ENCODE peak calls at places on chromosomes 7 and 10, in six cellular contexts. D is BJ, E is GM06990, S is astrocyte, A is cardiac muscle cell, K is psoas muscle. W is an unnamed sample.

GRCh38 chr7:126140858-126141491 is 1111.8 kb downstream of the GRM8 start:
- DNase-seq in K (no peak), A (no peak), D (no peak), E (no peak), S (no peak), W (no peak)

GRCh38 chr7:92360387-92360786 is 86.9 kb upstream of the GATAD1 start:
- DNase-seq in A (no peak), K (no peak), D (no peak), S (peak; percentile 25), E (no peak), W (no peak)

GRCh38 chr10:94274142-94274787 is 88.5 kb downstream of the NOC3L start:
- DNase-seq in D (no peak), K (peak; percentile 67), A (peak; percentile 75), E (no peak), S (peak; percentile 33), W (no peak)

GRCh38 chr10:47458466-47459154 is 25.3 kb downstream of the ANXA8 start:
- DNase-seq in K (no peak), S (peak; percentile 85), D (peak; percentile 19), E (no peak), A (peak; percentile 78), W (peak; percentile 56)

GRCh38 chr7:80287400-80288174 is 153.0 kb downstream of the GNAI1 start:
- DNase-seq in K (no peak), S (no peak), E (no peak), A (no peak), D (no peak), W (no peak)

GRCh38 chr7:34084651-34085050 is 179.3 kb downstream of the BMPER start:
- DNase-seq in K (no peak), A (no peak), E (no peak), D (no peak), S (no peak), W (no peak)

GRCh38 chr7:23043441-23043840 is 29.5 kb upstream of the HYCC1 start:
- DNase-seq in E (no peak), S (peak; percentile 42), D (no peak), K (no peak), A (no peak), W (no peak)

GRCh38 chr7:45684910-45685618 is 110.9 kb downstream of the ADCY1 start:
- DNase-seq in S (no peak), D (no peak), K (no peak), A (no peak), E (no peak), W (no peak)

GRCh38 chr7:157580324-157580723 is 243.5 kb downstream of the DNAJB6 start:
- DNase-seq in E (no peak), K (no peak), S (no peak), D (no peak), A (no peak), W (no peak)

GRCh38 chr10:100873825-100874326 is 38.9 kb upstream of the SLF2 start:
- DNase-seq in K (no peak), S (no peak), D (no peak), A (no peak), E (no peak), W (no peak)

GRCh38 chr10:126242352-126243260 is 145.7 kb downstream of the ADAM12 start:
- DNase-seq in S (peak; percentile 92), D (peak; percentile 55), E (no peak), A (peak; percentile 91), K (no peak), W (no peak)

GRCh38 chr10:103224133-103224532 is 21.6 kb upstream of the RPEL1 start:
- DNase-seq in S (no peak), A (no peak), D (no peak), K (no peak), E (no peak), W (no peak)

GRCh38 chr7:20030915-20031362 is 186.2 kb downstream of the MACC1 start:
- DNase-seq in E (peak; percentile 15), K (no peak), A (peak; percentile 14), S (peak; percentile 85), D (peak; percentile 13), W (no peak)

GRCh38 chr7:155996718-155997059 is 184.4 kb upstream of the SHH start:
- DNase-seq in S (no peak), K (no peak), A (no peak), D (no peak), E (no peak), W (no peak)

GRCh38 chr7:85748861-85749260 is 562.0 kb upstream of the SEMA3D start:
- DNase-seq in K (no peak), A (no peak), D (no peak), E (no peak), S (no peak), W (no peak)

GRCh38 chr10:132373241-132373955 is 23.6 kb upstream of the PWWP2B start:
- DNase-seq in S (no peak), K (no peak), D (no peak), E (no peak), A (no peak), W (no peak)

GRCh38 chr7:151566897-151567320 is 47.2 kb upstream of the RHEB start:
- DNase-seq in A (peak; percentile 78), D (peak; percentile 68), S (peak; percentile 65), K (no peak), E (no peak), W (no peak)

GRCh38 chr10:99694171-99694570 is 34.9 kb downstream of the ENTPD7 start:
- DNase-seq in E (no peak), A (peak; percentile 35), K (no peak), D (peak; percentile 91), S (peak; percentile 93), W (no peak)

GRCh38 chr7:139535252-139535651 is 11.8 kb downstream of the CLEC2L start:
- DNase-seq in E (no peak), A (no peak), D (no peak), S (no peak), K (no peak), W (no peak)

GRCh38 chr7:139531094-139531493 is 7.6 kb downstream of the CLEC2L start:
- DNase-seq in S (no peak), E (no peak), D (no peak), A (no peak), K (no peak), W (no peak)

GRCh38 chr7:139526578-139527544 is 3.4 kb downstream of the CLEC2L start:
- DNase-seq in K (no peak), E (no peak), A (peak; percentile 87), D (peak; percentile 29), S (peak; percentile 96), W (peak; percentile 5)

GRCh38 chr7:139536158-139536557 is 12.7 kb downstream of the CLEC2L start:
- DNase-seq in D (no peak), E (no peak), A (no peak), S (no peak), K (no peak), W (no peak)

GRCh38 chr7:139532636-139533035 is 9.2 kb downstream of the CLEC2L start:
- DNase-seq in D (no peak), A (no peak), S (no peak), E (no peak), K (no peak), W (no peak)
- TF ChIP-seq CTCF in D (no peak), A (no peak), S (no peak), E (no peak), K (no peak), W (no peak)

DNA sequence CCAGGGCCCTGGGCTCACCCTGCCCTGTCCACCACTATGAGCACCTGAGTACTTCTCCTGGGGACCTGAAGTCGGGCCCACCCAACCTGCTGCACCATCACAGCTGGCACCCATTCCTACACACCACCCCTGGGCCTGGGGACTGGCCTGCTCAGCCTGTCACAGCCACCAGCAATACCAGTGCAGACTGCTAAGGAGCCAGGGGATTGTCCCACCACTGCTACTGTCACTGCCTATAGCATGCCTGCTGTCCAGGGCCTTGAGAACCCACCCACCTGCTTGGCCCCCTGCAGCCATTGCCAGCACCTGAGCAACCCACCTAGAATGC is 624.8 kb upstream of the FOXK1 start:
- DNase-seq in S (no peak), A (no peak), D (no peak), E (no peak), K (no peak), W (no peak)
- H3K36me3 ChIP-seq in S (no peaks in the 10 kb centered on the region), A (no peaks in the 10 kb centered on the region), D (no peaks in the 10 kb centered on the region), E (no peaks in the 10 kb centered on the region), K (no peaks in the 10 kb centered on the region), W (no peaks in the 10 kb centered on the region)

GRCh38 chr10:26859241-26860025 is 1.3 kb downstream of the ABI1 start:
- DNase-seq in K (no peak), S (no peak), D (no peak), A (no peak), E (no peak), W (no peak)

GRCh38 chr10:26863677-26864076 is 2.9 kb upstream of the ABI1 start:
- DNase-seq in S (no peak), E (no peak), D (no peak), K (no peak), A (no peak), W (no peak)

GRCh38 chr10:26860026-26860541 is 674 bp downstream of the ABI1 start:
- DNase-seq in A (peak; percentile 72), D (no peak), S (peak; percentile 66), E (no peak), K (peak; percentile 69), W (peak; percentile 37)

GRCh38 chr10:26860542-26861325 is at the start of gene ABI1:
- DNase-seq in D (peak; percentile 91), A (peak; percentile 99), S (peak; percentile 93), K (peak; percentile 98), E (peak; percentile 93), W (peak; percentile 79)

GRCh38 chr10:26861326-26861998 is 704 bp upstream of the ABI1 start:
- DNase-seq in S (no peak), D (no peak), E (no peak), K (no peak), A (no peak), W (no peak)
- TF ChIP-seq CTCF in S (peak; percentile 1), D (no peak), E (no peak), K (peak; percentile 74), A (no peak), W (no peak)

GRCh38 chr10:89414879-89415821 is 782 bp downstream of the IFIT5 start:
- DNase-seq in K (peak; percentile 52), D (no peak), A (peak; percentile 35), E (peak; percentile 70), S (peak; percentile 21), W (no peak)

GRCh38 chr10:89416465-89416864 is 2.1 kb downstream of the IFIT5 start:
- DNase-seq in D (no peak), A (peak; percentile 15), K (no peak), E (no peak), S (no peak), W (no peak)

GRCh38 chr10:89414146-89414878 is at the start of gene IFIT5:
- DNase-seq in S (peak; percentile 61), E (peak; percentile 87), D (no peak), A (peak; percentile 77), K (peak; percentile 76), W (no peak)

GRCh38 chr10:89413398-89413912 is 913 bp upstream of the IFIT5 start:
- DNase-seq in S (no peak), D (no peak), K (no peak), A (no peak), E (no peak), W (no peak)
- H3K36me3 ChIP-seq in S (no peaks in the 10 kb centered on the region), D (no peaks in the 10 kb centered on the region), K (peaks cover 12% of the 10 kb centered on the region), A (no peaks in the 10 kb centered on the region), E (no peaks in the 10 kb centered on the region), W (no peaks in the 10 kb centered on the region)

DNA sequence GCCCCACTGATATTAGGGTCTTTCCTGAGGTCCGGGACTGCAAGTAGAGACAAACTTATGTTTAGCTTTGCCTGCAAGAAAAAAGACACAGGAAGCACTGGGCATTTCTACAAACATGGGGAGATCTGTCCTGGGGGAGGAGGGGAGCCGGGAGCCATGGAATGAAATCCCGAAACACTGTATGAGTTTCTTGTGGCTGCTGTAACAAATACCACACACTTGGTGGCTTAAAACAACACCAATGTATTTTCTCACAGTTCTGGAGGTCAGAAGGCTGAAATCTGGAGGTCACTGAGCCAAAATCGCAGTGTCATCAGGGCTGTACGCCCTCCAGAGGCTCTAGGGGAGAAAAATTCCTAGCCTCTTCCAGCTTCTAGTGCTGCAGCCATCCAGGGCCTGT is 114.0 kb upstream of the CHST15 start:
- DNase-seq in D (no peak), K (no peak), A (no peak), E (no peak), S (no peak), W (no peak)
- TF ChIP-seq CTCF in D (no peak), K (no peak), A (no peak), E (no peak), S (no peak), W (no peak)